ENCODE peak calls at places on chromosomes 6 and 20, in nine cellular contexts. U, B, V, G, E, S, W, P and T are unnamed samples.
A peak's percentile ranks its signal among the peaks of the same experiment; 100 is the strongest.

GRCh38 chr6:32790306-32790705 is 26.5 kb downstream of the HLA-DOB start:
- DNase-seq in U (no peak), G (no peak), S (no peak), E (no peak), W (no peak), P (no peak), B (no peak), V (no peak), T (no peak)

GRCh38 chr20:3760980-3761379 is 6.6 kb downstream of the ADISSP start:
- DNase-seq in S (no peak), E (no peak), P (no peak), B (no peak), U (no peak), W (no peak), G (no peak), V (no peak), T (no peak)

GRCh38 chr6:130583268-130583667 is 217.5 kb downstream of the TMEM200A start:
- DNase-seq in U (no peak), G (no peak), P (no peak), W (no peak), B (no peak), V (no peak), S (no peak), E (no peak), T (no peak)

GRCh38 chr20:49701313-49701731 is 12.4 kb downstream of the B4GALT5 start:
- DNase-seq in G (no peak), V (no peak), E (no peak), U (no peak), B (no peak), P (no peak), S (no peak), W (peak; percentile 52), T (no peak)

GRCh38 chr6:144131248-144131709 is 19.0 kb upstream of the STX11 start:
- DNase-seq in G (no peak), E (no peak), V (no peak), U (peak; percentile 27), B (no peak), S (no peak), W (peak; percentile 86), P (no peak), T (no peak)

GRCh38 chr6:127176175-127176574 is 57.7 kb downstream of the RSPO3 start:
- DNase-seq in U (no peak), B (no peak), S (no peak), G (no peak), P (no peak), W (peak; percentile 79), V (no peak), E (no peak), T (no peak)

GRCh38 chr20:36485286-36485685 is 56.0 kb upstream of the MYL9 start:
- DNase-seq in V (no peak), W (no peak), P (no peak), E (no peak), B (no peak), U (no peak), G (no peak), S (no peak), T (no peak)

GRCh38 chr6:107776415-107776814 is 47.7 kb downstream of the SCML4 start:
- DNase-seq in P (no peak), W (no peak), V (no peak), S (no peak), G (no peak), U (no peak), B (no peak), E (no peak), T (no peak)

GRCh38 chr20:33933469-33933909 is 60.2 kb upstream of the RALY start:
- DNase-seq in S (peak; percentile 39), P (peak; percentile 14), B (peak; percentile 59), E (peak; percentile 90), W (peak; percentile 74), G (peak; percentile 55), V (no peak), U (peak; percentile 66), T (peak; percentile 63)

GRCh38 chr20:32528291-32528891 is 56.7 kb downstream of the NOL4L start:
- DNase-seq in G (no peak), U (no peak), E (no peak), S (no peak), V (no peak), P (no peak), W (no peak), B (peak; percentile 73), T (no peak)

GRCh38 chr6:139779988-139780774 is 405.7 kb upstream of the CITED2 start:
- DNase-seq in G (no peak), V (no peak), B (no peak), P (no peak), E (no peak), W (no peak), U (no peak), S (no peak), T (no peak)

GRCh38 chr6:75830959-75831885 is 82.2 kb downstream of the MYO6 start:
- DNase-seq in S (no peak), G (no peak), B (no peak), V (no peak), E (no peak), W (peak; percentile 90), P (no peak), U (peak; percentile 44), T (no peak)

GRCh38 chr20:53322651-53323050 is 271.0 kb downstream of the ZNF217 start:
- DNase-seq in B (no peak), P (no peak), S (no peak), G (no peak), E (no peak), U (no peak), V (no peak), W (peak; percentile 16), T (no peak)

GRCh38 chr6:39335780-39336541 is 13.5 kb upstream of the KCNK16 start:
- DNase-seq in E (no peak), W (no peak), S (peak; percentile 59), P (no peak), U (no peak), V (no peak), G (peak; percentile 51), B (no peak), T (no peak)

GRCh38 chr20:50260480-50261221 is 70.0 kb downstream of the CEBPB start:
- DNase-seq in P (no peak), E (peak; percentile 84), S (no peak), V (no peak), U (no peak), G (no peak), W (no peak), B (no peak), T (no peak)

GRCh38 chr6:55469829-55470438 is 109.1 kb downstream of the HMGCLL1 start:
- DNase-seq in S (peak; percentile 91), W (peak; percentile 10), B (no peak), E (no peak), U (no peak), V (no peak), P (no peak), G (no peak), T (no peak)

DNA sequence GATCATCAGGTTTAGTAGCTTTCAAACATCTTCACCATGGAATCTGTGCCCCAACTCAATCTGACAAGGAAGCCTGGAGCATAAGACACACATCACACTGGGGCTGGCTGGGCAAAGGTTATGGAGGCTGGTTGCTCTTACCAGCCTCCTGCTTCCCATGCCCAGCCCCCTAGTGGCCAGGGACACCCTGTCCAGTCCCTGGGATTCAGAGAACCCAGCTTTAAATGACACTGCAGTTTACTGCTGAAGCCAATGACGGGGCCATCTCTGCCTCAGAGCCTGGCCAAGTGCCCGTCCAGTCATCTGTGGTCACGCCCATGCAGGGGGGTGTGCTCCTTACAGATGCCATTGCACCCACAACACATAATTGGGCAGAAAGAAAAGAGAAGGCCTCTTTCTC is 272.9 kb downstream of the SMOC2 start:
- DNase-seq in B (peak; percentile 71), V (no peak), E (no peak), W (peak; percentile 8), U (no peak), G (peak; percentile 14), P (no peak), S (no peak), T (peak; percentile 80)
- TF ChIP-seq CTCF in B (peak; percentile 36), V (no peak), E (no peak), W (peak; percentile 24), U (no peak), G (no peak), P (no peak), S (no peak), T (peak; percentile 63)

GRCh38 chr6:106735136-106735535 is 105.8 kb downstream of the QRSL1 start:
- DNase-seq in S (no peak), W (no peak), G (no peak), B (no peak), P (no peak), U (no peak), V (no peak), E (no peak), T (no peak)

GRCh38 chr6:106736502-106736901 is 107.1 kb downstream of the QRSL1 start:
- DNase-seq in S (no peak), G (no peak), B (no peak), W (no peak), P (no peak), V (no peak), U (no peak), E (no peak), T (no peak)

GRCh38 chr6:106735828-106736227 is 106.5 kb downstream of the QRSL1 start:
- DNase-seq in E (no peak), V (no peak), G (no peak), U (no peak), B (no peak), W (no peak), S (no peak), P (no peak), T (no peak)

GRCh38 chr6:106740287-106740686 is 110.9 kb downstream of the QRSL1 start:
- DNase-seq in S (no peak), V (no peak), E (no peak), G (no peak), P (no peak), W (no peak), U (no peak), B (no peak), T (no peak)

GRCh38 chr6:106739387-106739786 is 110.0 kb downstream of the QRSL1 start:
- DNase-seq in W (no peak), B (peak; percentile 72), V (peak; percentile 53), E (peak; percentile 85), U (no peak), G (no peak), S (no peak), P (no peak), T (peak; percentile 70)
- TF ChIP-seq CTCF in W (no peak), B (no peak), V (no peak), E (no peak), U (no peak), G (no peak), S (no peak), P (no peak), T (no peak)

GRCh38 chr6:142953373-142954273 is 8.6 kb upstream of the HIVEP2 start:
- DNase-seq in G (no peak), V (no peak), B (no peak), S (no peak), E (no peak), P (no peak), W (no peak), U (no peak), T (no peak)
- TF ChIP-seq CTCF in G (no peak), V (no peak), B (no peak), S (no peak), E (no peak), P (peak; percentile 39), W (no peak), U (no peak), T (no peak)

DNA sequence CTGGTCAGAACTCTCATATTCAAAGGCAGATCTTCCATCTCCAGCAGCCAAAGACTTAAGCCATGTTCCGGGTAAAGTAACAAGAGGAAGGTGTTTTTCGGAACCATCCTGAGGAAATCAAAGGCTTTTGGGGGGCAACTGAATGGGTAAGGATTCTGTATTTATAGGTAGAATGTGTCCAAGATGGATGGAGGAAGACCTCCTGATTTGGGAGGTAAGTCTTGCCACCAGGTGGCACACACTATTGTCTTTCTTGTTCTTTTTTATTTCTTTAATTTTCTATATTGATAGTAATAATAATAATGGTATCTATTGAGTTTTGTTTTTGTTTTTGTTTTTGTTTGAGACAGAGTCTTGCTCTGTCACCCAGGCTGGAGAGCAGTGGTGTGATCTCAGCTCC is 53.0 kb upstream of the UBR2 start:
- DNase-seq in B (no peak), V (no peak), S (no peak), U (no peak), P (no peak), G (no peak), W (no peak), E (no peak), T (no peak)
- TF ChIP-seq CTCF in B (no peak), V (no peak), S (no peak), U (no peak), P (no peak), G (no peak), W (no peak), E (no peak), T (no peak)